ENCODE peak calls at places on chromosomes 4 and X, in seven cellular contexts. I, F, R, X, D, E and U are unnamed samples.
A peak's percentile ranks its signal among the peaks of the same experiment; 100 is the strongest.

GRCh38 chr4:86661006-86661405 is 66.9 kb downstream of the PTPN13 start:
- DNase-seq in I (no peak), F (no peak), R (no peak), X (no peak), D (no peak), E (peak; percentile 54), U (no peak)

GRCh38 chr4:163384926-163385325 is 41.2 kb downstream of the NPY5R start:
- DNase-seq in I (no peak), F (no peak), R (no peak), X (no peak), D (no peak), E (peak; percentile 50), U (no peak)

GRCh38 chr4:111954546-111954945 is 190.7 kb upstream of the FAM241A start:
- DNase-seq in I (no peak), F (no peak), R (no peak), X (no peak), D (no peak), E (no peak), U (no peak)

GRCh38 chr4:182454440-182455013 is 211.3 kb downstream of the TENM3 start:
- DNase-seq in I (peak; percentile 87), F (no peak), R (no peak), X (no peak), D (no peak), E (no peak), U (no peak)

GRCh38 chr4:105274090-105274489 is 127.4 kb downstream of the TET2 start:
- DNase-seq in I (no peak), F (no peak), R (no peak), X (no peak), D (no peak), E (no peak), U (no peak)

GRCh38 chrX:54950730-54951375 is 30.2 kb downstream of the TRO start:
- DNase-seq in I (no peak), F (no peak), R (no peak), X (no peak), D (no peak), E (no peak), U (no peak)

GRCh38 chr4:136713140-136713539 is 819.2 kb downstream of the PCDH18 start:
- DNase-seq in I (peak; percentile 42), F (no peak), R (no peak), X (no peak), D (no peak), E (peak; percentile 19), U (no peak)

GRCh38 chrX:71163010-71163409 is 18.4 kb downstream of the NLGN3 start:
- DNase-seq in I (no peak), F (no peak), R (no peak), X (no peak), D (no peak), E (no peak), U (no peak)

GRCh38 chr4:168848112-168848511 is 161.9 kb downstream of the CBR4 start:
- DNase-seq in I (peak; percentile 63), F (no peak), R (no peak), X (no peak), D (no peak), E (no peak), U (no peak)
- H3K27ac ChIP-seq in I (peak overlapping the region; percentile 83), F (peak overlapping the region; percentile 73), R (peak overlapping the region; percentile 99), X (peak overlapping the region; percentile 63), D (peak overlapping the region; percentile 66), E (no peak overlapping the region), U (no peak overlapping the region)

GRCh38 chr4:100118213-100118612 is 72.1 kb downstream of the DDIT4L start:
- DNase-seq in I (no peak), F (no peak), R (no peak), X (no peak), D (no peak), E (no peak), U (no peak)

GRCh38 chr4:100113732-100114131 is 76.5 kb downstream of the DDIT4L start:
- DNase-seq in I (no peak), F (no peak), R (no peak), X (no peak), D (no peak), E (no peak), U (no peak)

GRCh38 chr4:100114909-100115308 is 75.4 kb downstream of the DDIT4L start:
- DNase-seq in I (no peak), F (no peak), R (no peak), X (no peak), D (no peak), E (no peak), U (no peak)

GRCh38 chr4:100117749-100118148 is 72.5 kb downstream of the DDIT4L start:
- DNase-seq in I (peak; percentile 6), F (no peak), R (no peak), X (no peak), D (no peak), E (no peak), U (no peak)
- TF ChIP-seq CTCF in I (peak; percentile 38), F (no peak), R (no peak), X (no peak), D (no peak), E (no peak), U (no peak)

GRCh38 chrX:1561164-1561563 is 24.2 kb upstream of the P2RY8 start:
- DNase-seq in I (no peak), F (no peak), R (no peak), X (no peak), D (no peak), E (no peak), U (no peak)

GRCh38 chrX:1564750-1565683 is 26.4 kb upstream of the AKAP17A start:
- DNase-seq in I (no peak), F (no peak), R (no peak), X (no peak), D (no peak), E (peak; percentile 7), U (no peak)
- H3K27ac ChIP-seq in I (no peak overlapping the region), F (no peak overlapping the region), R (no peak overlapping the region), X (no peak overlapping the region), D (no peak overlapping the region), E (no peak overlapping the region), U (no peak overlapping the region)

GRCh38 chr4:156798438-156798837 is 173.2 kb downstream of the PDGFC start:
- DNase-seq in I (no peak), F (no peak), R (no peak), X (no peak), D (no peak), E (no peak), U (no peak)

GRCh38 chr4:156795727-156796126 is 175.9 kb downstream of the PDGFC start:
- DNase-seq in I (no peak), F (no peak), R (no peak), X (no peak), D (no peak), E (no peak), U (no peak)

GRCh38 chr4:156803056-156803455 is 168.5 kb downstream of the PDGFC start:
- DNase-seq in I (peak; percentile 66), F (no peak), R (no peak), X (no peak), D (no peak), E (peak; percentile 30), U (no peak)

GRCh38 chr4:156799121-156799589 is 172.4 kb downstream of the PDGFC start:
- DNase-seq in I (peak; percentile 66), F (no peak), R (no peak), X (no peak), D (no peak), E (peak; percentile 48), U (no peak)

DNA sequence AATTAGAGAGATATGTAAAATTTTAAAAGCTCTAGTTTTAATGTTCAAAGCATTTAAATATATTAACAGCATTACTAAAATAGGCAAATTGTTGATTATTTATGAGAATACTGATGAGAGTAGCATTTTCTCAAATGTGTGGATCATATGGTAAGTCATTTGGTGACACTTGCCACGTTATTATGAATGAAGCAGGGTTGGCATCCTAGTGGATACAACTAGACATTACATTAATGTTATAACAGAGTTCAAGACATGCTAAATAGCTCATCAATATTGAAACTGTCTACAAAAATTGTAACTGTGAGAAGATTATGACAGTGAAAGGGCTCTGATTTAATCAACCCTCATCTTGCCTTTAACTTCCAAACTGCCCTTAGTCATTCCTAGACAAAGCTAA is 171.1 kb downstream of the PDGFC start:
- DNase-seq in I (no peak), F (no peak), R (no peak), X (no peak), D (no peak), E (no peak), U (no peak)
- TF ChIP-seq CTCF in I (peak; percentile 7), F (no peak), R (no peak), X (no peak), D (no peak), E (peak; percentile 14), U (no peak)

GRCh38 chrX:24561121-24561520 is 86.0 kb downstream of the PCYT1B start:
- DNase-seq in I (no peak), F (no peak), R (no peak), X (no peak), D (no peak), E (peak; percentile 52), U (no peak)
- H3K27ac ChIP-seq in I (no peak overlapping the region), F (no peak overlapping the region), R (no peak overlapping the region), X (no peak overlapping the region), D (no peak overlapping the region), E (no peak overlapping the region), U (no peak overlapping the region)